ENCODE peak calls at places on chromosomes 2 and 18, in five cellular contexts. A is HepG2, C is K562, H is IMR-90, S is H1. U is an unnamed sample.

GRCh38 chr2:85668009-85668856 is at the start of gene SFTPB:
- DNase-seq in A (no peak), H (peak; percentile 44), C (no peak), S (no peak), U (no peak)

GRCh38 chr2:655626-656025 is 21.6 kb downstream of the TMEM18 start:
- DNase-seq in C (no peak), A (no peak), H (peak; percentile 39), S (no peak), U (no peak)

GRCh38 chr2:88810017-88810416 is 118.5 kb downstream of the RPIA start:
- DNase-seq in H (no peak), C (no peak), S (no peak), A (no peak), U (no peak)

GRCh38 chr2:66494708-66495107 is 59.8 kb downstream of the MEIS1 start:
- DNase-seq in A (peak; percentile 16), H (peak; percentile 96), S (no peak), C (no peak), U (no peak)

GRCh38 chr2:9474361-9475117 is at the start of gene IAH1:
- DNase-seq in H (no peak), A (no peak), S (no peak), C (no peak), U (peak; percentile 65)

GRCh38 chr2:218993345-218994315 is at the start of gene CRYBA2:
- DNase-seq in H (no peak), C (peak; percentile 44), S (no peak), A (no peak), U (no peak)

GRCh38 chr2:188079176-188079575 is 212.5 kb upstream of the GULP1 start:
- DNase-seq in S (no peak), H (peak; percentile 79), A (no peak), C (no peak), U (no peak)

GRCh38 chr2:238425979-238426567 is 654 bp upstream of the ASB1 start:
- DNase-seq in C (peak; percentile 42), H (peak; percentile 68), A (peak; percentile 57), S (no peak), U (peak; percentile 54)

GRCh38 chr2:72994282-72994990 is 77.1 kb downstream of the SFXN5 start:
- DNase-seq in A (no peak), C (no peak), H (no peak), S (no peak), U (no peak)
- TF ChIP-seq MAFK in A (no peak), C (no peak), H (no peak), S (no peak), U (no peak)

GRCh38 chr18:79870369-79871025 is 72.8 kb downstream of the KCNG2 start:
- DNase-seq in H (no peak), A (no peak), C (no peak), S (no peak), U (no peak)

GRCh38 chr18:79872423-79872822 is 74.7 kb downstream of the KCNG2 start:
- DNase-seq in S (no peak), C (no peak), A (no peak), H (no peak), U (no peak)

GRCh38 chr18:79871026-79871390 is 73.3 kb downstream of the KCNG2 start:
- DNase-seq in C (no peak), S (no peak), H (no peak), A (no peak), U (no peak)

GRCh38 chr18:79872852-79873444 is 75.2 kb downstream of the KCNG2 start:
- DNase-seq in A (no peak), S (no peak), H (no peak), C (no peak), U (no peak)

GRCh38 chr18:79871481-79872091 is 73.8 kb downstream of the KCNG2 start:
- DNase-seq in H (no peak), A (no peak), S (no peak), C (no peak), U (no peak)
- TF ChIP-seq MAFK in H (no peak), A (no peak), S (no peak), C (no peak), U (no peak)

DNA sequence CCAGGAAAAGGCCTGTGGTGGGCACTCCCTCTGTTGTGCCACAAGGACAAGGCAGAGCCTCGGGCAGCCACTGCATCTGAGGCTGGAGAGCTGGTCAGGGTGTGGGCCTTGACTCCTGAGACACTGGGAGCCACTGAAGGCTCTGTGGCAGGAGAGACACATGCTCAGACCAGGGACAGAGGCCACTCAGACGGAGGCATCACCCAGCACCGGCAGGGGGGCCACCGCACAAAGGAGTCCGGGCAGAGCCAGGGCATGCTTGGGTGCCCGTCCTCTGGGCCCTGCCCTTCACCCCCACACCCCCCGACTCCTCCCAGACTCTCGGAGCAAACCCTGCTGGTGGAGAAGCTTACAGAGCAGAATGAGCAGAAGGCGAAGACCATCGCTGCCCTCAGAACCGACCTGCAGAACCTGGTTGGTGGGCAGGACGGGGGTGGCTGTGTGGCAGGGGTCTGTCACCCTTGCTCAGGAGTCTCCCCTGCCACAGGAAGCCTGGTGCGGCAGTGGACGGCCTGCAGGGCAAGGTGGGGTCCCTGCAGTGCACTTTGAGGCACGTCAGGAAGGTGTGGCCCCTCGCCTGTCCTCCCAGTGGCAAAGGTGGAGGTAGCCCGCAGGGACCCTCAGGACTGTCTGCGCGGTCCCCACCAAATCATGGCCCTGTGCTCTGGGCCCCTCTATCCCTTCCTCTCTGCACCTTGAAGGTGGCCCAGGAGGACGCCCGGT is 26.0 kb downstream of the CROCC2 start:
- DNase-seq in S (no peak), A (no peak), C (no peak), H (no peak), U (no peak)
- TF ChIP-seq MAFK in S (no peak), A (no peak), C (no peak), H (no peak), U (no peak)

GRCh38 chr2:51995293-51995692 is 963.4 kb upstream of the NRXN1 start:
- DNase-seq in C (no peak), H (peak; percentile 89), S (no peak), A (no peak), U (no peak)

GRCh38 chr2:51997571-51997970 is 965.6 kb upstream of the NRXN1 start:
- DNase-seq in A (no peak), H (no peak), C (no peak), S (no peak), U (no peak)

GRCh38 chr2:51998890-51999289 is 967.0 kb upstream of the NRXN1 start:
- DNase-seq in H (no peak), S (no peak), A (no peak), C (no peak), U (no peak)

GRCh38 chr2:51996569-51996917 is 964.6 kb upstream of the NRXN1 start:
- DNase-seq in S (no peak), A (no peak), C (no peak), H (peak; percentile 12), U (no peak)

DNA sequence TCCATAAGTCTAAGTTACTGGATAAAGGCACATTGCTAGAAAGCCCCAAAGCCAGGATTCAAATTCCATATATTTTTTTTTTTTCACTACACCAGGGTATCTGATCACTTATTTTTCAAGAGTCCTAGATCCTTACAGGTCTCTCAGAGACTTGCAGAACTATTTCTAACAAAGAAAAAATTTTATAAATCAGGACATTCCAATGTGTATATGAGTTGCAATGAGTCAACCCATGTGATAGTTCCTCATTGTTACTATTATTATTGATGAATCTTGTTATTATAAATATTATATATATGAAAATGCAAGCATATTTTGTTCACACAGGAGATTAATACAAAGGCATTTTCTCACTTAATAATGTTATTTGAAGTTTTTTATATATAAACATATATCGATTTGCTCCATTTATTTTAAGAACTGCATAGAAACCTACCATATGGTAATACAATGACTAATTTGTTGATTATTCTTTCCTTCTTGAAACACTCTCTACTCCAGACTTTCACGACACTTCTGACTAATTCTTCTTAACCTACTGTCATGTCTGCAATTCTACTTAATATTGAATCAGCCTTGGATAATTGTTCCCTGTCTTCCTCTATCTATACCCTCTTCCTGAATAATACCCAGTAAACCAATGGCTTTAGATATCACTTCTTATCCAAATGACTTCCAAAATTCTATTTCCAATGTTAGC is 968.4 kb upstream of the NRXN1 start:
- DNase-seq in H (peak; percentile 79), C (no peak), A (no peak), S (no peak), U (no peak)
- TF ChIP-seq MAFK in H (no peak), C (no peak), A (no peak), S (no peak), U (no peak)

GRCh38 chr2:2599441-2599840 is 268.4 kb upstream of the MYT1L start:
- DNase-seq in C (no peak), A (no peak), H (no peak), S (no peak), U (no peak)

GRCh38 chr2:2600466-2600865 is 269.4 kb upstream of the MYT1L start:
- DNase-seq in C (no peak), A (no peak), H (no peak), S (no peak), U (no peak)

GRCh38 chr2:2597712-2598111 is 266.6 kb upstream of the MYT1L start:
- DNase-seq in S (no peak), H (no peak), C (no peak), A (no peak), U (no peak)
- TF ChIP-seq MAFK in S (no peak), H (no peak), C (no peak), A (no peak), U (no peak)

GRCh38 chr2:86785456-86785855 is 5.3 kb downstream of the CD8A start:
- DNase-seq in H (no peak), A (no peak), S (no peak), C (no peak), U (no peak)
- TF ChIP-seq MAFK in H (no peak), A (no peak), S (no peak), C (no peak), U (no peak)

GRCh38 chr2:169818241-169818640 is 6.5 kb downstream of the METTL5 start:
- DNase-seq in S (no peak), H (no peak), A (no peak), C (no peak), U (no peak)
- TF ChIP-seq MAFK in S (no peak), H (no peak), A (no peak), C (no peak), U (no peak)

U was measured in A549.